ENCODE peak calls at places on chromosomes 7 and 10, in four cellular contexts. Z is CD4-positive, alpha-beta memory T cell; V is IMR-90; K is ovary. E is an unnamed sample. For H3K4me1, the result is how much of the 10 kb centered on the place peaks cover.

GRCh38 chr7:128703605-128704004 is 31.5 kb downstream of the GARIN1A start:
- DNase-seq in Z (no peak), V (peak), K (no peak), E (no peak)

GRCh38 chr10:52965938-52966401 is 193.4 kb upstream of the MBL2 start:
- DNase-seq in Z (no peak), V (no peak), K (no peak), E (no peak)

GRCh38 chr7:26052721-26053120 is 99.3 kb upstream of the NFE2L3 start:
- DNase-seq in Z (no peak), V (no peak), K (no peak), E (no peak)

GRCh38 chr10:34319197-34319846 is 495.8 kb downstream of the PARD3 start:
- DNase-seq in Z (no peak), V (peak), K (peak), E (no peak)

GRCh38 chr10:24215603-24216002 is 6.7 kb downstream of the KIAA1217 start:
- DNase-seq in Z (no peak), V (no peak), K (no peak), E (no peak)

GRCh38 chr7:52091101-52091500 is 774.5 kb upstream of the COBL start:
- DNase-seq in Z (no peak), V (no peak), K (no peak), E (no peak)

GRCh38 chr7:101815826-101816488 is 1.5 kb upstream of the CUX1 start:
- DNase-seq in Z (peak), V (peak), K (peak), E (peak)

GRCh38 chr10:61869772-61870520 is 31.6 kb upstream of the ARID5B start:
- DNase-seq in Z (no peak), V (peak), K (no peak), E (no peak)

GRCh38 chr7:134458341-134458805 is 527 bp downstream of the AKR1B1 start:
- DNase-seq in Z (peak), V (peak), K (peak), E (no peak)

GRCh38 chr7:100008525-100008924 is 6.9 kb upstream of the ZKSCAN1 start:
- DNase-seq in Z (no peak), V (no peak), K (no peak), E (no peak)

GRCh38 chr10:60358282-60358681 is 31.4 kb downstream of the ANK3 start:
- DNase-seq in Z (no peak), V (no peak), K (no peak), E (no peak)

GRCh38 chr7:105118612-105119600 is 104.9 kb downstream of the KMT2E start:
- DNase-seq in Z (no peak), V (no peak), K (no peak), E (no peak)

GRCh38 chr7:130481898-130482297 is 10.0 kb upstream of the MEST start:
- DNase-seq in Z (no peak), V (peak), K (no peak), E (no peak)

GRCh38 chr10:86652361-86653202 is 1.8 kb upstream of the OPN4 start:
- DNase-seq in Z (no peak), V (peak), K (peak), E (no peak)

GRCh38 chr10:113381906-113382562 is 170.8 kb upstream of the HABP2 start:
- DNase-seq in Z (peak), V (peak), K (no peak), E (no peak)

GRCh38 chr7:22696672-22697071 is 30.3 kb upstream of the IL6 start:
- DNase-seq in Z (no peak), V (peak), K (no peak), E (no peak)
- H3K27ac ChIP-seq in Z (no peak), V (peak), K (no peak), E (no peak)

DNA sequence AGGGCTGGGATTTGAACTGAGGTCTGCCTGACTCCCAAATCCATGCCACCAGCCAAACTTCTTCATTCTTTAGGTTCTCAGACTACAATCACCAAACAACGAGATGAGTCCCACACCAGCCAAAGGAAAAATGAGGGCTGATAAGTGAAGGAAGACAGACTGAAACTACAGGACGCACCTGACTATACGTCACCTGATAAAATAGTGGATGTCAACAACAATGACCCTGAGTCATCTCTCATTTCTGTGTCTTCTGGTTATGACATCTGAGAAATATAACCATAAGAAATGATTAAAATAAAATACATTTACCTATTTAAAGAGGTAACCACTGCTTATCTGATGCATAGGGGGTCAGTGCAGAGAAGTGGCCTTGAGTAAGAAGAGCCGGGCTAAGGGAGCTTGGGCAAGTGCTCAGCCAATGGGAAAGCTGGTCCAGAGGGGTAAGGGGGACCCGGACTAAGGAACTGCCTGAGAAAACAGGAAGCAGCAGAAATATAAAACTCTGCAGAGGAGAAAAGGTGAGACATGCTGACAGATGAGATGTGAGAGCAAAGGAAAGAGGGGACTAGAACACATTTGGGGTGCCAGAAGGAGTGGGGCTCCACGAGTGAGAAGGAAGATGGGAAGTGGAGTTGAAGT is 51.8 kb downstream of the HIPK2 start:
- DNase-seq in Z (no peak), V (no peak), K (no peak), E (no peak)
- H3K4me1 ChIP-seq in Z (under half), V (under half), K (under half), E (half or more)

GRCh38 chr10:50322075-50322474 is 70.8 kb upstream of the ASAH2 start:
- DNase-seq in Z (no peak), V (peak), K (no peak), E (no peak)
- H3K27ac ChIP-seq in Z (no peak), V (no peak), K (no peak), E (no peak)

DNA sequence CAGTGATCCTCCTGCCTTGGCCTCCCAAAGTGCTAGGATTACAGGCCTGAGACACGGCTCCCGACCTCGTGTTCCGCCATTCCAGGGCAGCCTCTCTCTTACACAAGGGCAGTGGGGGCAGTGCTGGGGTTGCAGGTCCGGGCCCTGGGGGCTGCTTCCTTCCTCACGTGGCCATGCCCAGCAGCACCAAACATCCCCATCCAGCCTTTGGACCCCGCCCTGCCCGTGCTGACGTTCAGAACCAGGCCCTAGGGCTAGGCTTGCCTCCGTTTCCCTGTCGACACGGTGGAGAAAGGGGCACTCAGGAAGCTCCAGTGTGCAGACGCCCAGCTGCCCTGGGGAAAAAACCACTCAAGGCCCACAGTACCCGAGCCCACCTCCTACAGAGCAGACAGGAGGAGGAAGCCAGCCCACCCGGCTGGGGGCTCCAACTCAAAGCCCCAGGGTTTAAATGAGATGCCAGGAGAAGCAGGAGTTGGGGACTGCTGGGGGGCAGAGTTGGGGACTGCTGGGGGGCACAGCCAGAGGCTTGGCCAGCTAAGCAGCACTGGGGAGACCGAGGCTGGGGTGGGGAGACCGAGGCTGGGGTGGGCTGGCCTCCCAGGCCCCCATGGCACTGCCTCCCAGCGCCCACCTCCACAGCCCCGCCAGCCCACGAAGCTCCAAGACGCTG is 35.9 kb downstream of the ADAP1 start:
- DNase-seq in Z (no peak), V (no peak), K (peak), E (no peak)
- H3K4me1 ChIP-seq in Z (under half), V (under half), K (under half), E (under half)

GRCh38 chr10:5692476-5693358 is 8.1 kb downstream of the TASOR2 start:
- DNase-seq in Z (peak), V (peak), K (peak), E (no peak)
- H3K27ac ChIP-seq in Z (peak), V (peak), K (no peak), E (no peak)

DNA sequence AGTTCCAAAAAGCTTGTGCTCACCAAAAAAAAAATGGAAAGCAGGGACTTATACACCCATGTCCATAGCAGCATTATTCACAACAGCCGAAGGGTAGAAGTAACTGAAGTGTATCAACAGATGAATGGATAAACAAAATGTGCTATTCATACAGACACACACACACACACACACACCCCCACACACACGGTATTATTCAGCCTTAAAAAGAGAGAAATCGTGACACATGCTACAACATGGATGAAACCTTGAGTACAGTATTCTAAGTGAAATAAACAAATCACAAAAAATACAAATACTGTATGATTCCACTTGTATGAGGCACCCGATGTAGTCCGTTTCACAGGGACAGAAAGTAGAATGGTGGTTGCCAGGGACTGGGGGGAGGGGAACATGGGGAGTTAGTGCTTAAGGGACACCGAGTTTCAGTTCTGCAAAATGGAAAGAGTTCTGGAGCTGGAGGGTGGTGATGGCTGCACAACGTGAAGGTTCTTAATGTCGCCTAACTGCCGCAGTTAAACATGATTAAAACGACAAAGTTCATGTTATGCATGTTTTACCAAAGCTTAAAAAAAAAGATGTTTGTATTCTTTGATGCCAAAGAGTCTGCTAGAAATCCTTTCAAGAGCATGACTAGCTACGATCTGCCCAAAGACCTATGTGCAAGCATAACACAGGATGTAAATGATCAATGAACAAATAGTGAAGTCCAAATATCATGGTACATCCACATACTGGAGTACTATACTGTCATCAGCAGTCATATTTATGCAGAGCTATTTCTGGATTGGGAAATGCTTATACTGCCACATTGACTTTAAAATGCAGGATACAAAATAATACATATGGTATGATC is 7.2 kb downstream of the TNS3 start:
- DNase-seq in Z (no peak), V (peak), K (no peak), E (no peak)
- H3K4me1 ChIP-seq in Z (under half), V (half or more), K (half or more), E (under half)